ENCODE peak calls at places on chromosome 14, in four cellular contexts. N, U, L and A are unnamed samples.

GRCh38 chr14:65703996-65704395 is 291.5 kb downstream of the FUT8 start:
- DNase-seq in N (no peak), L (no peak), U (no peak), A (no peak)

GRCh38 chr14:100313045-100313400 is 6.8 kb upstream of the SLC25A29 start:
- DNase-seq in N (no peak), L (no peak), U (no peak), A (no peak)

GRCh38 chr14:89221109-89221508 is 195.9 kb downstream of the FOXN3 start:
- DNase-seq in L (no peak), U (no peak), N (no peak), A (no peak)

GRCh38 chr14:95679148-95679547 is 7.1 kb upstream of the TCL1B start:
- DNase-seq in N (no peak), U (no peak), L (no peak), A (no peak)

GRCh38 chr14:100528962-100529560 is 58.2 kb downstream of the BEGAIN start:
- DNase-seq in U (no peak), N (peak), L (no peak), A (no peak)

GRCh38 chr14:79091381-79091963 is 921.3 kb downstream of the NRXN3 start:
- DNase-seq in N (no peak), U (no peak), L (no peak), A (no peak)

GRCh38 chr14:69013943-69014782 is 35.1 kb upstream of the ACTN1 start:
- DNase-seq in U (no peak), L (no peak), N (no peak), A (no peak)

GRCh38 chr14:71659165-71659564 is 273.1 kb upstream of the RGS6 start:
- DNase-seq in N (no peak), L (no peak), U (no peak), A (no peak)

GRCh38 chr14:54743382-54743781 is 159.2 kb downstream of the GCH1 start:
- DNase-seq in N (no peak), U (no peak), L (no peak), A (no peak)

GRCh38 chr14:38662781-38663180 is 406.9 kb upstream of the CLEC14A start:
- DNase-seq in N (no peak), U (no peak), L (no peak), A (no peak)

GRCh38 chr14:74886001-74886400 is 4.3 kb downstream of the DLST start:
- DNase-seq in N (no peak), U (no peak), L (no peak), A (no peak)

GRCh38 chr14:65879218-65880009 is 466.9 kb downstream of the FUT8 start:
- DNase-seq in L (no peak), N (no peak), U (no peak), A (no peak)

GRCh38 chr14:91317381-91318313 is 73.1 kb upstream of the GPR68 start:
- DNase-seq in L (peak), U (no peak), N (peak), A (no peak)

GRCh38 chr14:74703043-74703442 is 9.8 kb downstream of the AREL1 start:
- DNase-seq in U (no peak), N (no peak), L (no peak), A (no peak)

GRCh38 chr14:53786045-53786444 is 170.6 kb downstream of the BMP4 start:
- DNase-seq in N (no peak), U (no peak), L (no peak), A (no peak)

GRCh38 chr14:56309198-56309597 is 191.0 kb downstream of the PELI2 start:
- DNase-seq in U (no peak), L (no peak), N (no peak), A (no peak)

GRCh38 chr14:69346710-69347109 is 51.4 kb downstream of the ERH start:
- DNase-seq in N (no peak), U (no peak), L (no peak), A (no peak)

GRCh38 chr14:86334355-86334754 is 804.4 kb downstream of the FLRT2 start:
- DNase-seq in L (no peak), U (no peak), N (no peak), A (no peak)

GRCh38 chr14:91417983-91418386 is 365 bp upstream of the CCDC88C start:
- DNase-seq in N (no peak), U (no peak), L (no peak), A (no peak)

GRCh38 chr14:67964391-67964812 is 144.8 kb downstream of the RAD51B start:
- DNase-seq in L (no peak), N (no peak), U (no peak), A (no peak)

GRCh38 chr14:59274991-59275391 is 86.5 kb downstream of the DAAM1 start:
- DNase-seq in U (no peak), L (no peak), N (no peak), A (no peak)

GRCh38 chr14:26323781-26324363 is 274.0 kb downstream of the NOVA1 start:
- DNase-seq in N (no peak), U (no peak), L (no peak), A (no peak)

GRCh38 chr14:54805080-54805479 is 97.5 kb downstream of the GCH1 start:
- DNase-seq in U (no peak), L (no peak), N (no peak), A (no peak)

GRCh38 chr14:23015618-23016017 is 5.7 kb upstream of the C14orf93 start:
- DNase-seq in N (no peak), L (no peak), U (no peak), A (no peak)

GRCh38 chr14:99602054-99602787 is 1.8 kb downstream of the CCDC85C start:
- DNase-seq in N (peak), U (no peak), L (no peak), A (no peak)

GRCh38 chr14:99732436-99733220 is 48.5 kb downstream of the CYP46A1 start:
- DNase-seq in L (peak), U (no peak), N (peak), A (no peak)

GRCh38 chr14:24232645-24233537 is at the start of gene GMPR2:
- DNase-seq in L (no peak), N (no peak), U (no peak), A (no peak)

DNA sequence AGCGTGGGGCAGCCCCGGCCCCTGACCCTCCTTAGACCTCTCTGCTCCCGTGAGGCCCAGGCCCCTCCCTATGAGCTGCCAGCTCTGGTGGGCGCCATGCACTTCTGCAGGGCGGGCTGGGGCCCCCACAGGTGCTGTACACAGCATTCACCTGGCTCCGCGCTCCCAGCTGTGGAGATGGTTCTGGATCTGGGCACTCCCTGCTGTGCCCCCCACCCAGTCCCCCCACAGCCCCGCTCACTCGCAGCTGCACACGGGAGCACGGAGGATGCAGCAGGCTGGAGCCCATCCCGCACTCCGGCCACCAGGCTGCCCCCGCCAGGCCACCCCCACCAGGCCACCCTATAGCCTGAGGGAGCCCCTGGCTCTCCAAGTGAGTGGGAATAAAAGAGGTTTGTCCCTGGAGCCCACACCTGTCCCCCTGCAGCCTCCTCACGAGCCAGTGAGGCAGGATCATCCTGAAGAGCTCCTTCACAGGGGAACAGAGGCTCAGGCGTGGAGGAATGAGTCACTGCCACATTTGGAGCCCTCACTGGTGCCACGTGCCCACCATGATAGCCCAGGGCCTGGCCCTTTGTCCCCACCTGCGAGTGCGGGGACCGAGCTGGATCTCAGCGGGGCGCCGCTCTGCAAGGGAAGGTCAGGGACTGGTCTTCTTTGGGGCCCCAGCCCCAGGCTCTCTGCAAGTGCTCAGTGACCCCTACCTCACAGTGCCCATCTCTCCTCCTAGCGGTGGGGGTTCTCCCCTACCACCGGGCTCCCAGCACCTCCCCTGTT is 1.9 kb downstream of the ADSS1 start:
- DNase-seq in L (no peak), N (no peak), U (no peak), A (no peak)
- TF ChIP-seq POLR2A in L (no peak), N (no peak), U (no peak), A (no peak)

GRCh38 chr14:30885840-30886740 is 11.7 kb downstream of the COCH start:
- DNase-seq in L (no peak), U (no peak), N (no peak), A (no peak)

GRCh38 chr14:30883508-30884294 is 9.3 kb downstream of the COCH start:
- DNase-seq in L (no peak), N (no peak), U (no peak), A (no peak)

GRCh38 chr14:30884925-30885324 is 10.6 kb downstream of the COCH start:
- DNase-seq in U (no peak), N (no peak), L (no peak), A (no peak)

GRCh38 chr14:30889244-30889594 is 14.9 kb downstream of the COCH start:
- DNase-seq in U (no peak), N (no peak), L (no peak), A (no peak)

DNA sequence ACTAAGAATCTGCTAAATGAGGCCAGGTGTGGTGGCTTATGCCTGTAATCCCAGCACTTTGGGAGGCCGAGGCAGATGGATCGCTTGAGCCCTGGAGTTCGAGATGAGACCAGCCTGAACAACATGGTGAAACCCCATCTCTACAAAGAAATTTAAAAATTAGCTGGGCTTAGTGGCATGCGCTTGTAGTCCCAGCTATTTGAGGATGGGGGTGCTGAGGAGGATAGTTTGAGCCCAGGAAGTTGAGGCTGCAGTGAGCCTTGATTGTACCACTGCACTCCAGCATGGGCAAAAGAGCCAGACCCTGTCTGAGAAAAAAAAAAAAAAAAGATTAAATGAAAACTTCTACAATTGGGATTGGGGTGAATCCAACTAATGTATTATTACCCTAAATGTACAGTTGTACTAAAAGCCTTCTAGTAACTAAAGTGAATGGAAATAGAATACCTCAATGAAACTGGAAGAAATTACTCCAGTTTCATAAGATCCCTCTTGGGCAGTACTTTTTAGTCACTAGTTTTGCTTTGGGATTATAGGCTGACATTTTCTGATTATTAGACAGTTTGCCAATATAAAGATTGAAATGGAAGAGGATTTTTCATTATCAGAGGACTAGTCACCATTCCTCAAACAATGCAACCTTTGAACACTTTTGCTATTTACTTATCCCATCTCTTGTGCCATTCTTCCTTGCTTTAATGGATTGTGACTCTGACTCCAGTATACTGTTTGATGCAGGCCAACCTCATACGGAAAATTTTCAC is 14.3 kb downstream of the COCH start:
- DNase-seq in L (no peak), N (no peak), U (no peak), A (no peak)
- TF ChIP-seq POLR2A in L (no peak), N (no peak), U (no peak), A (no peak)

GRCh38 chr14:21264025-21264801 is 5.0 kb downstream of the HNRNPC start:
- DNase-seq in U (no peak), L (no peak), N (no peak), A (no peak)
- TF ChIP-seq POLR2A in U (peak), L (no peak), N (no peak), A (no peak)

DNA sequence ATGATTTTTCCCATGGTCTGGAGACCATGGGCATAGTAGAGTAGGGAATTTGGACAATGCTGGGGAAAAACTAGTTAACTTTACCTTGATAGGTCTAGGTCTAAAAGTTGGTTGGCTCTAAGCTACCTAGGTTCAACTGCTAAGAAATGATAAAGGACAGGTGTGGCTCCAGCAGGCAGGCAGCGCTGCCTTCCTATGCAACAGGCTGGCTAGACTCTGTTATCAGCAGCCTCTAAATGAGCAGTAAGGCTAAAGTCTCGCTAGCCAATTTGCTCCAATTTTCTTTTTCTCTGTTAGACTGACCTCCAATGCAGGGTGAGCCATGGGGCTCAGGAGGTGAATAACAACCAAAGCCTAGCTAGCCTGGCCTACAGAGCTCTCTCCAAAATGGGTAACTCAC is 26.4 kb downstream of the DMAC2L start:
- DNase-seq in N (no peak), U (no peak), L (no peak), A (no peak)
- TF ChIP-seq POLR2A in N (no peak), U (no peak), L (no peak), A (no peak)

GRCh38 chr14:77799863-77800730 is at the start of gene ADCK1:
- DNase-seq in N (peak), U (peak), L (peak), A (peak)
- TF ChIP-seq POLR2A in N (no peak), U (peak), L (peak), A (peak)

DNA sequence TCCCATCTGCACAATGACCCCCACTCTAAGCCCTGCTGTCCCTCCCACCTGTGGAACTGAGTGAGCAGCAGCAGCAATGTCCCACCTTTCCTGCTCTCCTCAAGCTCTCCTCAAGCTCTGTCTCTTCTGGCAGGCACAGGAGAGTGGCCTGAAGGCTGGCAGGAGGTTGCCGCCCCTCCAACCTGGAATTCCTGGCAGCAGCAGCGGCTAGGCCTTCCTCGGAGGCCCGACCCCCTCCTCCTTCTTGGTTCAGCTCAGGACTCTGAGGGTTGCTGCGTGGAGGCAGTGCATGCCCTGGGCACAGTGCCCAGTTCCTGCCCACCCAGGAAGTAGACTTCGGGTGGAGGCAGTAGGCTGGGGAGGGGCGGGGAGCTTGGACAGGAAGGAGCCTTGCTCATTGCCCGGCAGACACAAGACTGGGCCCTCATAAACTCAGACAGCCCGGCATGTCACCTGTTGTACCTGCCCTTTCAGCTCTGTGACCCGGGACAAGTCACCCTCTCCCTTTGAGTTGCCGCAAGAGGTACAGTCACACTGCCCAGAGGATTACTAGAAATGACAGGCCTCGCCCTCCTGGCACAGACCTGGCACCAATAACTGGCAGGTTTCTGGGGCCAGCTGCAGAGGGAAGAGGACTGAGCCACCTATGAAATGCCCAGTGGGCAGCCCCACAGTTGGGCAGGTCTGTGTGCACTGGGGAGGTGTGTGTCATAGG is 2.1 kb upstream of the SERPINA1 start:
- DNase-seq in L (no peak), U (no peak), N (peak), A (no peak)
- TF ChIP-seq POLR2A in L (no peak), U (no peak), N (no peak), A (no peak)

GRCh38 chr14:105381446-105382342 is 16.6 kb upstream of the TEX22 start:
- DNase-seq in L (no peak), U (no peak), N (no peak), A (no peak)

GRCh38 chr14:105380656-105381210 is 17.6 kb upstream of the TEX22 start:
- DNase-seq in L (no peak), N (no peak), U (no peak), A (no peak)

GRCh38 chr14:105378873-105379685 is 19.3 kb upstream of the TEX22 start:
- DNase-seq in L (no peak), U (no peak), N (no peak), A (no peak)

GRCh38 chr14:105378199-105378598 is 20.1 kb upstream of the TEX22 start:
- DNase-seq in L (no peak), U (no peak), N (no peak), A (no peak)

DNA sequence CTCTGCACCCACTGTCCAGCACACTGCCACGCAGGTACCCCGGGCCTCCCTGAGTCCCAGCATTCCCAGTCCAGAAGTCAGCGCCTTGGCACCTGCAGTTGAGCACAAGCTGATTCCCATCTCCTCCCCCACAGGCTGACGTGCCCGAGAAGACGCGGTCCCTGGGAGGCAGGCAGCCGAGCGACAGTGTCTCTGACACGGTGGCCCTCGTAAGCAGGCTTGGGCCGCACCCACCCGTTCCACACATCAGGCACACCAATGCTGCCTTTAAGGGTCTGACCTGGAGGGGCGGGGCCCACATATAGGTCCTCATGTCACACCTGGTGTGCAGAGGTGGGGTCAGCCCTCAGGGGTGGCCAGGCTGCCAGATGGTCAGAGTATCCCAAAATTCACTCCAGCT is 18.4 kb upstream of the TEX22 start:
- DNase-seq in U (no peak), N (no peak), L (no peak), A (no peak)
- TF ChIP-seq POLR2A in U (no peak), N (no peak), L (no peak), A (no peak)

GRCh38 chr14:35383569-35384385 is 20.8 kb downstream of the NFKBIA start:
- DNase-seq in L (no peak), N (no peak), U (no peak), A (no peak)

GRCh38 chr14:35384386-35385041 is 20.0 kb downstream of the NFKBIA start:
- DNase-seq in U (no peak), L (peak), N (peak), A (no peak)

GRCh38 chr14:35387209-35387608 is 17.3 kb downstream of the NFKBIA start:
- DNase-seq in U (no peak), N (no peak), L (no peak), A (no peak)

GRCh38 chr14:35386673-35387125 is 17.9 kb downstream of the NFKBIA start:
- DNase-seq in U (no peak), L (no peak), N (no peak), A (no peak)

DNA sequence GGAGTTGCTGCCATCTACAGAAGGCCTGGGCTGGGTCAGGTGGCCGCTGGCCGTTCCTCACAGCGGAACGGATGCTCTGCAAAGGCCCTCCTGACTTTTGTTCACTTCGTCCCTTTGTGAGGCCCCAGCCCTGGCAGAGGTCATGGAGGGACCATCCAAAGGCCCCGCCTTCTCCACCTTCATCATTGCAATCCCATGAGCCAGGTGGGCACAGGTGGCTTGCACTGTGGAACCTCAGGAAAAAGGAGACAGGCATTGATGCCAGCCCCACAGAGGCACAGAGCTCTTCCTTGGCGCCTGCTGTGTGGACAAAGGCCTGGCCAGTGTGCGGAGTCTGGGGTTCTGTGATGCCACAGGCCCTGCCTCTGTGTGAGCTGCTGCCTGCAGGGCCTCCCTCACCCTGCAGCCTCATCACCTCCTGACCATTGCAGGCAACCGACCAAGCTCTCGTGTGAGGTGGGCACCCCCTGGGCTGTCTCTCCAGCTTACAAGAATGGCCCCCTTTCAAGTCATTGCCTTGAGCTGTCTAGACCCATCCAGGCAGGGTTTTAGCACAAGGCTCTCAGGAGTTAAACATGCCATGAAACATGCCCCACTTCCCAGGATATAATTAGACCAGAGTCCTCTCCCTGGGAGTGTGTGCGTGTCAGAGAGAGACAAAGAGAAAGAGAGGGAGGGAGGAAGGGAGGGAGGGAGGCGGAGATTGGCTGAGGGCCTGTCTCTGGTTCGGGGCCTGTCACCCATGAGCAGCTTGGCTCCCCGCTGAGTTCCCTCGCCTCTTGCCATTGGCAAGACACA is 19.3 kb downstream of the NFKBIA start:
- DNase-seq in L (peak), N (peak), U (no peak), A (no peak)
- TF ChIP-seq POLR2A in L (peak), N (no peak), U (no peak), A (no peak)